ENCODE peak calls at places on chromosomes 7 and 10, in four cellular contexts. V is HepG2, Q is BJ, I is HFF-Myc. M is an unnamed sample.

GRCh38 chr10:76026931-76027330 is 595.5 kb downstream of the LRMDA start:
- DNase-seq in V (no peak), Q (no peak), I (no peak), M (no peak)

GRCh38 chr10:101564490-101564991 is 23.5 kb downstream of the POLL start:
- DNase-seq in V (no peak), Q (no peak), I (no peak), M (no peak)

GRCh38 chr10:30705086-30705624 is 75.6 kb upstream of the LYZL2 start:
- DNase-seq in V (no peak), Q (no peak), I (no peak), M (no peak)

GRCh38 chr7:127477285-127478039 is 85.0 kb upstream of the ZNF800 start:
- DNase-seq in V (no peak), Q (no peak), I (no peak), M (peak)

GRCh38 chr7:6274743-6275142 is 2.3 kb upstream of the CYTH3 start:
- DNase-seq in V (no peak), Q (no peak), I (no peak), M (no peak)

GRCh38 chr10:124619195-124619594 is 125.0 kb downstream of the FAM53B start:
- DNase-seq in V (no peak), Q (no peak), I (no peak), M (no peak)

GRCh38 chr7:103989785-103990775 is 622 bp upstream of the RELN start:
- DNase-seq in V (peak), Q (no peak), I (no peak), M (no peak)

GRCh38 chr7:103343758-103344452 is 662 bp downstream of the DNAJC2 start:
- DNase-seq in V (peak), Q (no peak), I (no peak), M (peak)

GRCh38 chr10:70426835-70427234 is 14.6 kb downstream of the NODAL start:
- DNase-seq in V (no peak), Q (no peak), I (no peak), M (no peak)

GRCh38 chr10:3848005-3848767 is 63.2 kb upstream of the KLF6 start:
- DNase-seq in V (no peak), Q (no peak), I (no peak), M (no peak)

DNA sequence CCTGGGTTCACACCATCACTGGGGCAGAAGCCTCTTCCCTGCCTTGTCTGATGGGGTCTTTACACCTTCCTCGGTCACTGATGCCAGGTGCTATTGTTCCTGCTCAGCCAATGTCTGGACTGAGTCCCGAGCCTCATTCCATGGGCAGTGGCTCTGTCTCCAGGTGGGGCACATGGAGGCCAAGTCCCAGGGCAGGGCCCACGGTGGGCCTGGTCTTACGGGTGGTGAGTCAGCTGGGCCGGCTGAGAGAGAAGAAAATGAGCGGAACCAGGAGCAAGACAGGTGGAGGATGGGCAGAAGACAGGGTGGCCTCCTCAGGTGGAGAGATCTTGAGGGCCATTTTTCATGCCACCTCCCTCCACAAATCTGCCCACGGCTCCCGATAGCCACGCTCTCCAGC is 131.7 kb upstream of the FAM20C start:
- DNase-seq in V (no peak), Q (no peak), I (no peak), M (no peak)
- TF ChIP-seq CTCF in V (no peak), Q (no peak), I (no peak), M (no peak)

GRCh38 chr10:120949511-120950102 is 98.4 kb downstream of the WDR11 start:
- DNase-seq in V (no peak), Q (no peak), I (no peak), M (no peak)

GRCh38 chr10:120950103-120950561 is 99.0 kb downstream of the WDR11 start:
- DNase-seq in V (no peak), Q (no peak), I (no peak), M (no peak)

GRCh38 chr10:120951288-120951687 is 100.1 kb downstream of the WDR11 start:
- DNase-seq in V (no peak), Q (no peak), I (no peak), M (no peak)

GRCh38 chr10:120946497-120946896 is 95.3 kb downstream of the WDR11 start:
- DNase-seq in V (no peak), Q (no peak), I (no peak), M (no peak)

DNA sequence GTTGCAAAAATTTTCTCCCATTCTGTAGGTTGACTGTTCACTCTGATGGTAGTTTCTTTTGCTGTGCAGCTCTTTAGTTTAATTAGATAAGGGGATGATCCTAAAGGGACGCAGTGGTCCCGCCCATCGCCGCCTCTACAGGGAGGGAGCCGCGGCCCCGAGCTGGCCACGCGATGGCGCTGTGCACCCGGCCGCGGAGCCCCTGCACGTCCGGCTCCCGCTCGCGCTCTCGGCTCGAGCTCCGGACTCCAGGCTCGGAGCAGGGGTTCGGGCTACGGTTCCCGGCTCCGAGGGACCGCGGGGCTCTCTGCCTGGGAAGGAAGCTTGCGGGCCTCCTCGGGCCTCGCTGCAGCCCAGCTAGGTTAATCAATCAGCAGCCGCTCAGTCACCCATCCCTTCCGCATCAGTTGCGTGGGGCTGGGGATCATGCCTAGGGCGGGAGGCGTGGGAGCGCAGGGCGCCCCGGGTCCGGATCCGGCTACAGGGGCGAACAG is 97.8 kb downstream of the WDR11 start:
- DNase-seq in V (peak), Q (no peak), I (no peak), M (no peak)
- H3K4me3 ChIP-seq in V (no peak), Q (peak), I (no peak), M (no peak)

GRCh38 chr10:33195608-33196376 is 138.7 kb downstream of the NRP1 start:
- DNase-seq in V (peak), Q (no peak), I (no peak), M (no peak)

GRCh38 chr10:33193867-33194521 is 140.5 kb downstream of the NRP1 start:
- DNase-seq in V (peak), Q (no peak), I (no peak), M (peak)

GRCh38 chr10:33196377-33196706 is 138.1 kb downstream of the NRP1 start:
- DNase-seq in V (no peak), Q (no peak), I (no peak), M (no peak)

GRCh38 chr10:33190406-33190805 is 144.1 kb downstream of the NRP1 start:
- DNase-seq in V (no peak), Q (no peak), I (no peak), M (no peak)

GRCh38 chr10:33193057-33193866 is 141.2 kb downstream of the NRP1 start:
- DNase-seq in V (peak), Q (peak), I (peak), M (peak)
- TF ChIP-seq CTCF in V (peak), Q (peak), I (peak), M (peak)

GRCh38 chr7:94052398-94053180 is 48.4 kb upstream of the BET1 start:
- DNase-seq in V (no peak), Q (no peak), I (no peak), M (no peak)

GRCh38 chr7:94053532-94053931 is 49.4 kb upstream of the BET1 start:
- DNase-seq in V (no peak), Q (no peak), I (no peak), M (peak)

GRCh38 chr7:94047965-94048364 is 43.8 kb upstream of the BET1 start:
- DNase-seq in V (no peak), Q (no peak), I (no peak), M (no peak)

GRCh38 chr7:94049615-94050014 is 45.5 kb upstream of the BET1 start:
- DNase-seq in V (no peak), Q (no peak), I (no peak), M (no peak)

GRCh38 chr7:94050046-94050445 is 45.9 kb upstream of the BET1 start:
- DNase-seq in V (no peak), Q (no peak), I (no peak), M (no peak)
- H3K4me3 ChIP-seq in V (no peak), Q (no peak), I (no peak), M (no peak)

GRCh38 chr7:87451187-87451586 is 24.3 kb downstream of the ABCB4 start:
- DNase-seq in V (no peak), Q (no peak), I (no peak), M (no peak)
- TF ChIP-seq CTCF in V (no peak), Q (no peak), I (no peak), M (no peak)

GRCh38 chr10:43403911-43404674 is 4.9 kb downstream of the HNRNPF start:
- DNase-seq in V (no peak), Q (no peak), I (no peak), M (no peak)
- H3K4me3 ChIP-seq in V (no peak), Q (no peak), I (peak), M (no peak)

DNA sequence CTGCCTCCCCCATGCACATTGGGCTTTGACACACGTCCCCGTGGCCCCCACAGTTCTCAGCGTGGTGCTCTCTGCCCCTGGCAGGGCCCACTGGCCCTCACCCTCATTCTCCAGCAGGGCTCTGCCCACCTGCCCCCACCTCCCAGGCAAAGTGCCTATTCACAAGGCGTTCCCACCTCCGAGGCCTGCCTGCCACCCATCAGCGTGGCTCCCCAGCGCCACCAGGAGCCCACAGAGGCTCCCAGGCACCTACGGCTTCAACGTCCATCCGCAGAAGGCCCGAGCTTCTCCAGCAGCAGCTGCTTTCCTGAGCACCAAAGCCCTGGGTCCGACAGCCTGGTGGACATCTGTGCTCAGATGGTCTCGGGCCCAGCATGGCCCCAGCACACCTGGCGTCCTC is 211.8 kb upstream of the PPP2R2D start:
- DNase-seq in V (no peak), Q (no peak), I (no peak), M (no peak)
- TF ChIP-seq CTCF in V (peak), Q (no peak), I (no peak), M (no peak)

GRCh38 chr7:151115836-151116418 is 29.7 kb downstream of the AGAP3 start:
- DNase-seq in V (no peak), Q (no peak), I (no peak), M (peak)
- H3K4me3 ChIP-seq in V (no peak), Q (no peak), I (no peak), M (peak)

GRCh38 chr10:17617031-17617911 is at the start of gene HACD1:
- DNase-seq in V (peak), Q (no peak), I (no peak), M (no peak)
- TF ChIP-seq CTCF in V (peak), Q (peak), I (no peak), M (peak)